ENCODE peak calls at places on chromosomes 3 and 15, in four cellular contexts. E is AG09309, N is iris pigment epithelial cell, Z is T-helper 22 cell. L is an unnamed sample.

GRCh38 chr3:140529096-140529495 is 148.8 kb upstream of the TRIM42 start:
- DNase-seq in Z (no peak), N (peak), E (peak), L (no peak)

GRCh38 chr3:50299929-50300680 is 900 bp upstream of the HYAL3 start:
- DNase-seq in N (peak), Z (no peak), E (no peak), L (no peak)

GRCh38 chr3:156151824-156152428 is 31.5 kb downstream of the KCNAB1 start:
- DNase-seq in N (peak), E (no peak), Z (no peak), L (peak)

GRCh38 chr3:41304603-41305002 is 105.3 kb downstream of the CTNNB1 start:
- DNase-seq in E (peak), Z (no peak), N (peak), L (no peak)

GRCh38 chr3:25916286-25916685 is 126.4 kb downstream of the OXSM start:
- DNase-seq in E (no peak), N (no peak), Z (no peak), L (no peak)

GRCh38 chr3:125039897-125040175 is 16.0 kb downstream of the HEG1 start:
- DNase-seq in N (no peak), Z (no peak), E (no peak), L (no peak)

GRCh38 chr15:70339551-70340517 is 242.1 kb upstream of the TLE3 start:
- DNase-seq in N (peak), Z (no peak), E (no peak), L (peak)

GRCh38 chr3:31399270-31399669 is 133.5 kb upstream of the STT3B start:
- DNase-seq in E (no peak), Z (no peak), N (no peak), L (no peak)

GRCh38 chr3:125128861-125129501 is 73.2 kb upstream of the HEG1 start:
- DNase-seq in Z (no peak), E (peak), N (peak), L (no peak)

GRCh38 chr15:65355173-65355982 is 22.4 kb downstream of the IGDCC3 start:
- DNase-seq in E (no peak), N (no peak), Z (no peak), L (no peak)

GRCh38 chr3:56775356-56775914 is 26.3 kb downstream of the ARHGEF3 start:
- DNase-seq in Z (no peak), N (no peak), E (no peak), L (no peak)

GRCh38 chr3:156474560-156475389 is 80.1 kb downstream of the SSR3 start:
- DNase-seq in E (no peak), Z (no peak), N (peak), L (no peak)

GRCh38 chr15:65881766-65882434 is 12.6 kb downstream of the RAB11A start:
- DNase-seq in Z (no peak), E (no peak), N (no peak), L (no peak)

GRCh38 chr3:151538706-151539403 is 78.0 kb upstream of the IGSF10 start:
- DNase-seq in E (no peak), N (peak), Z (no peak), L (no peak)

GRCh38 chr3:126261037-126261436 is 80.7 kb upstream of the ALDH1L1 start:
- DNase-seq in N (peak), Z (no peak), E (peak), L (peak)

GRCh38 chr3:49009391-49009790 is 2.2 kb downstream of the WDR6 start:
- DNase-seq in Z (no peak), E (no peak), N (no peak), L (no peak)

GRCh38 chr15:31157644-31158069 is 56.1 kb upstream of the TRPM1 start:
- DNase-seq in E (no peak), N (no peak), Z (no peak), L (no peak)

GRCh38 chr3:76933245-76933644 is 106.7 kb upstream of the ROBO2 start:
- DNase-seq in E (no peak), N (no peak), Z (no peak), L (no peak)

GRCh38 chr3:160684368-160684740 is 7.4 kb downstream of the ARL14 start:
- DNase-seq in E (no peak), Z (no peak), N (no peak), L (no peak)

GRCh38 chr3:111610612-111611054 is 15.5 kb upstream of the ZBED2 start:
- DNase-seq in Z (peak), N (no peak), E (no peak), L (no peak)

GRCh38 chr3:106423321-106424225 is 554.8 kb upstream of the CBLB start:
- DNase-seq in E (no peak), Z (no peak), N (no peak), L (no peak)

GRCh38 chr3:125161607-125162219 is 50.8 kb downstream of the SLC12A8 start:
- DNase-seq in N (no peak), E (no peak), Z (no peak), L (no peak)

GRCh38 chr15:51721199-51721960 is 16.1 kb downstream of the LYSMD2 start:
- DNase-seq in Z (no peak), N (peak), E (no peak), L (no peak)

GRCh38 chr3:16739416-16740091 is 134.3 kb upstream of the DAZL start:
- DNase-seq in E (no peak), Z (no peak), N (peak), L (no peak)

GRCh38 chr3:23726811-23727548 is 78.8 kb upstream of the UBE2E1 start:
- DNase-seq in E (no peak), Z (no peak), N (no peak), L (no peak)

GRCh38 chr3:197024881-197025735 is 4.5 kb downstream of the MELTF start:
- DNase-seq in N (no peak), Z (no peak), E (no peak), L (no peak)

GRCh38 chr3:13289771-13290285 is 130.3 kb downstream of the NUP210 start:
- DNase-seq in E (no peak), N (no peak), Z (no peak), L (no peak)

GRCh38 chr3:39124876-39125836 is 17.7 kb downstream of the TTC21A start:
- DNase-seq in Z (no peak), E (no peak), N (peak), L (peak)

L was measured in ureter.